ENCODE peak calls at places on chromosome 19, in seven cellular contexts. V is ELR; N is CD8-positive, alpha-beta T cell; A is anterior cingulate cortex; C is NCI-H2029; T is KBM-7; I is HTR-8/SVneo. Z is an unnamed sample.

GRCh38 chr19:48342841-48343540 is 17.6 kb downstream of the EMP3 start:
- DNase-seq in V (peak), N (no peak), A (no peak), C (no peak), T (no peak), I (no peak), Z (no peak)

GRCh38 chr19:50046649-50047503 is 21.1 kb downstream of the ZNF473 start:
- DNase-seq in V (peak), N (peak), A (peak), C (peak), T (peak), I (no peak), Z (peak)

GRCh38 chr19:53808710-53809125 is 15.4 kb downstream of the NLRP12 start:
- DNase-seq in V (peak), N (no peak), A (no peak), C (no peak), T (peak), I (peak), Z (no peak)

GRCh38 chr19:4388171-4389063 is 11.9 kb downstream of the SH3GL1 start:
- DNase-seq in V (no peak), N (no peak), A (no peak), C (no peak), T (no peak), I (no peak), Z (no peak)

GRCh38 chr19:13039211-13039789 is 44.0 kb downstream of the NFIX start:
- DNase-seq in V (no peak), N (no peak), A (no peak), C (no peak), T (no peak), I (no peak), Z (no peak)

GRCh38 chr19:41297628-41298326 is 12.2 kb upstream of the CCDC97 start:
- DNase-seq in V (no peak), N (peak), A (no peak), C (no peak), T (no peak), I (no peak), Z (no peak)

GRCh38 chr19:10315335-10316214 is at the start of gene FDX2:
- DNase-seq in V (peak), N (peak), A (peak), C (peak), T (peak), I (peak), Z (peak)

GRCh38 chr19:41449079-41449864 is 6.3 kb downstream of the ERICH4 start:
- DNase-seq in V (peak), N (peak), A (peak), C (peak), T (peak), I (peak), Z (peak)

GRCh38 chr19:48868196-48868886 is at the start of gene PLEKHA4:
- DNase-seq in V (peak), N (no peak), A (no peak), C (no peak), T (no peak), I (no peak), Z (no peak)

GRCh38 chr19:15155296-15155695 is 45.5 kb downstream of the NOTCH3 start:
- DNase-seq in V (no peak), N (no peak), A (no peak), C (no peak), T (no peak), I (no peak), Z (no peak)

GRCh38 chr19:55166530-55167268 is at the start of gene DNAAF3:
- DNase-seq in V (peak), N (peak), A (peak), C (peak), T (peak), I (peak), Z (peak)

GRCh38 chr19:49565261-49565660 is 15.1 kb downstream of the NOSIP start:
- DNase-seq in V (no peak), N (peak), A (no peak), C (no peak), T (no peak), I (no peak), Z (peak)

GRCh38 chr19:55220525-55220924 is 8.0 kb downstream of the TMEM86B start:
- DNase-seq in V (peak), N (no peak), A (no peak), C (no peak), T (no peak), I (no peak), Z (no peak)

GRCh38 chr19:48656840-48657474 is 11.0 kb upstream of the CA11 start:
- DNase-seq in V (peak), N (no peak), A (no peak), C (no peak), T (no peak), I (peak), Z (no peak)

GRCh38 chr19:41324231-41324702 is 14.3 kb downstream of the CCDC97 start:
- DNase-seq in V (peak), N (no peak), A (no peak), C (no peak), T (no peak), I (no peak), Z (no peak)